ENCODE peak calls at places on chromosomes 1 and 21, in six cellular contexts. One of them, this sample, is unnamed.

GRCh38 chr1:165623624-165624023 is 7.4 kb upstream of the MGST3 start:
- DNase-seq in mesendoderm: no peak
- DNase-seq in neuronal stem cell: no peak
- DNase-seq in H1: no peak
- DNase-seq in IMR-90: no peak
- DNase-seq in mesenchymal stem cell: no peak
- DNase-seq in this sample: no peak

GRCh38 chr1:22104865-22105437 is 37.9 kb downstream of the WNT4 start:
- DNase-seq in mesendoderm: no peak
- DNase-seq in neuronal stem cell: no peak
- DNase-seq in H1: no peak
- DNase-seq in IMR-90: no peak
- DNase-seq in mesenchymal stem cell: no peak
- DNase-seq in this sample: no peak

GRCh38 chr1:234923626-234924025 is 205.0 kb downstream of the TOMM20 start:
- DNase-seq in mesendoderm: no peak
- DNase-seq in neuronal stem cell: no peak
- DNase-seq in H1: no peak
- DNase-seq in IMR-90: no peak
- DNase-seq in mesenchymal stem cell: no peak
- DNase-seq in this sample: no peak

GRCh38 chr1:66767590-66767989 is 15.3 kb downstream of the DYNLT5 start:
- DNase-seq in mesendoderm: peak
- DNase-seq in neuronal stem cell: no peak
- DNase-seq in H1: no peak
- DNase-seq in IMR-90: no peak
- DNase-seq in mesenchymal stem cell: no peak
- DNase-seq in this sample: no peak

GRCh38 chr1:100350787-100351094 is 1.6 kb upstream of the CDC14A start:
- DNase-seq in mesendoderm: no peak
- DNase-seq in neuronal stem cell: no peak
- DNase-seq in H1: no peak
- DNase-seq in IMR-90: no peak
- DNase-seq in mesenchymal stem cell: no peak
- DNase-seq in this sample: no peak

GRCh38 chr1:113399063-113399583 is 8.8 kb downstream of the MAGI3 start:
- DNase-seq in mesendoderm: no peak
- DNase-seq in neuronal stem cell: no peak
- DNase-seq in H1: no peak
- DNase-seq in IMR-90: no peak
- DNase-seq in mesenchymal stem cell: no peak
- DNase-seq in this sample: no peak

GRCh38 chr1:93036672-93037071 is 42.4 kb upstream of the MTF2 start:
- DNase-seq in mesendoderm: peak
- DNase-seq in neuronal stem cell: no peak
- DNase-seq in H1: no peak
- DNase-seq in IMR-90: no peak
- DNase-seq in mesenchymal stem cell: no peak
- DNase-seq in this sample: no peak

GRCh38 chr1:109312246-109312645 is 5.4 kb upstream of the MYBPHL start:
- DNase-seq in mesendoderm: no peak
- DNase-seq in neuronal stem cell: no peak
- DNase-seq in H1: no peak
- DNase-seq in IMR-90: no peak
- DNase-seq in mesenchymal stem cell: no peak
- DNase-seq in this sample: no peak

GRCh38 chr21:33682992-33683627 is 40.8 kb downstream of the ITSN1 start:
- DNase-seq in mesendoderm: peak
- DNase-seq in neuronal stem cell: no peak
- DNase-seq in H1: no peak
- DNase-seq in IMR-90: peak
- DNase-seq in mesenchymal stem cell: peak
- DNase-seq in this sample: peak

GRCh38 chr1:198072177-198072576 is 84.6 kb upstream of the NEK7 start:
- DNase-seq in mesendoderm: peak
- DNase-seq in neuronal stem cell: no peak
- DNase-seq in H1: no peak
- DNase-seq in IMR-90: no peak
- DNase-seq in mesenchymal stem cell: peak
- DNase-seq in this sample: no peak

GRCh38 chr1:248873993-248874671 is 15.2 kb upstream of the ZNF692 start:
- DNase-seq in mesendoderm: peak
- DNase-seq in neuronal stem cell: no peak
- DNase-seq in H1: peak
- DNase-seq in IMR-90: no peak
- DNase-seq in mesenchymal stem cell: no peak
- DNase-seq in this sample: peak

GRCh38 chr1:244284641-244285156 is 167.0 kb downstream of the ADSS2 start:
- DNase-seq in mesendoderm: no peak
- DNase-seq in neuronal stem cell: no peak
- DNase-seq in H1: no peak
- DNase-seq in IMR-90: no peak
- DNase-seq in mesenchymal stem cell: no peak
- DNase-seq in this sample: no peak

GRCh38 chr1:157101196-157101595 is 1.6 kb upstream of the ETV3L start:
- DNase-seq in mesendoderm: no peak
- DNase-seq in neuronal stem cell: no peak
- DNase-seq in H1: no peak
- DNase-seq in IMR-90: no peak
- DNase-seq in mesenchymal stem cell: no peak
- DNase-seq in this sample: no peak

GRCh38 chr1:246782120-246782900 is 58.1 kb downstream of the SCCPDH start:
- DNase-seq in mesendoderm: no peak
- DNase-seq in neuronal stem cell: no peak
- DNase-seq in H1: no peak
- DNase-seq in IMR-90: peak
- DNase-seq in mesenchymal stem cell: peak
- DNase-seq in this sample: no peak

GRCh38 chr1:40258445-40258769 is 371 bp downstream of the ZMPSTE24 start:
- DNase-seq in mesendoderm: no peak
- DNase-seq in neuronal stem cell: no peak
- DNase-seq in H1: no peak
- DNase-seq in IMR-90: peak
- DNase-seq in mesenchymal stem cell: peak
- DNase-seq in this sample: peak

GRCh38 chr1:157158967-157159366 is 20.8 kb upstream of the ETV3 start:
- DNase-seq in mesendoderm: no peak
- DNase-seq in neuronal stem cell: no peak
- DNase-seq in H1: no peak
- DNase-seq in IMR-90: no peak
- DNase-seq in mesenchymal stem cell: no peak
- DNase-seq in this sample: no peak

GRCh38 chr1:3060601-3061551 is 8.1 kb upstream of the PRDM16 start:
- DNase-seq in mesendoderm: peak
- DNase-seq in neuronal stem cell: no peak
- DNase-seq in H1: no peak
- DNase-seq in IMR-90: no peak
- DNase-seq in mesenchymal stem cell: no peak
- DNase-seq in this sample: no peak

GRCh38 chr1:112536561-112536960 is 27.8 kb downstream of the WNT2B start:
- DNase-seq in mesendoderm: no peak
- DNase-seq in neuronal stem cell: no peak
- DNase-seq in H1: no peak
- DNase-seq in IMR-90: no peak
- DNase-seq in mesenchymal stem cell: no peak
- DNase-seq in this sample: no peak

GRCh38 chr1:154182342-154183044 is 9.4 kb downstream of the TPM3 start:
- DNase-seq in mesendoderm: peak
- DNase-seq in neuronal stem cell: no peak
- DNase-seq in H1: peak
- DNase-seq in IMR-90: peak
- DNase-seq in mesenchymal stem cell: peak
- DNase-seq in this sample: peak

GRCh38 chr1:221045842-221046831 is 166.9 kb downstream of the HLX start:
- DNase-seq in mesendoderm: no peak
- DNase-seq in neuronal stem cell: no peak
- DNase-seq in H1: no peak
- DNase-seq in IMR-90: peak
- DNase-seq in mesenchymal stem cell: peak
- DNase-seq in this sample: no peak

DNA sequence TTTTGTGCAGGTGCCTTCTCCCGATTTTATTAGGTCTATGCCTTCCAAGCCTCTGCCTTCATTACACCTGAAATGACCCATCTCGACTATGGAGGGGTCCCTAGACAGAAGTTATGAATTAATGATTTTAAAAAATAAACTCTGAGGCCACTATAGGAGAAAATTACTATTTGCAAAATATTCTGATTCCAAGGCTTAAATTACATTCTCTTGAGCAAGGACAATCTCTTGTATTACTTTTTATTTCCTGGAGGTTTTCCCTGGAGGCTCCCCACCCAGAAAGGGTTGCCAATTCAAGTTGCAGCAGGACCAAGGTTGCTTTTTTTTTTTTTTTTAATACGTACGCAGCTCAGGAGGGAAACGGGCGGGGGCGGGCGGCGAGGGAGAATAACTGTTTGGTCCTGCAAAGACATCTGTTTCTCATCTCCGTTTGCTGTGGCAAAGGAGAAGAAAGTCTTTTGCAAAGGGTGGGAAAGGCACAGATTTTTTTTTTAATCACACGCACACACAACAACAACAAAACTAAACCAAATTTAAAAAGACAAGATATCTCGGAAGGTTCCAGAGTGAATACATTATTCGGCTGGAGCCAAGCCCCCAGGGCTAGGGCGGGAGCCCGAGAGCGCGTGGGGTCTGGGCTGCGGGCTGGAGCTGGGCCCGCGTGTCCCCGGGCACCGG is 611 bp upstream of the SERTAD4 start:
- DNase-seq in mesendoderm: peak
- DNase-seq in neuronal stem cell: no peak
- DNase-seq in H1: no peak
- DNase-seq in IMR-90: no peak
- DNase-seq in mesenchymal stem cell: peak
- DNase-seq in this sample: peak
- H4K8ac ChIP-seq in mesendoderm: no peak
- H4K8ac ChIP-seq in neuronal stem cell: no peak
- H4K8ac ChIP-seq in H1: no peak
- H4K8ac ChIP-seq in IMR-90: no peak
- H4K8ac ChIP-seq in mesenchymal stem cell: no peak
- H4K8ac ChIP-seq in this sample: no peak

DNA sequence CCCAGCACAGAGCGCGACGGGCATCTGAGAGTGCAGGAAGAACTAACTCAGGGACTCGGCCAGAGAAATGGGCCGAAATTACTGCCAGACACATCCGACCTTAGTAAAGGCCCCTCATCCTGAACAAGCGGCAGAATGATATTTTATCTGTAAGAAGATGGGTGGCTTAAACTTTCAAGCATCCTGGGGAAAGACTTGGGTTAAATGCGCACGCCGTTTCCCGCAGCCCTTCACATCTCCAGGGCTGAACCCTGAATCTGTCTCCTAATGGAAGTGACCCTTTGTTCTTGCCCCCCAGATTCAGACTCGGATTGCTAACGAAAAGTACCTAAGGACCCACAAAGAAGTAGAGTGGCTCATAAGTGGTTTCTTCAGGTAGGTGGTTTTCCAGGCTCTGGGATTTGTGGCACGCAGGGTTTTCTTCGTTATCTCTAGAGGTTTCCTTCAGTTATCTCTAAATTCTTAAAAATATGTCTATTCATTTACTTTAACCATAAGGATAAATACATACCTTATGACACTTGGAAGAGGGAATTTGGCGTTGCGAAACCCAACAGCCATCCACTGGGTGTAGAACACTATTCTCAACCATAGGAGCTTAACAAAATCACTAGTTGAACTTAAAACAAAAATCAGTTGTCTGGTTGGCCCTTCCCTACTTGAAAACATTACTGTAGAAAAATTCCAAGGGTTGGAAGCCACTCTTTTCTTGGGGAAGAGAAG is 627 bp downstream of the RIIAD1 start:
- DNase-seq in mesendoderm: no peak
- DNase-seq in neuronal stem cell: no peak
- DNase-seq in H1: no peak
- DNase-seq in IMR-90: peak
- DNase-seq in mesenchymal stem cell: no peak
- DNase-seq in this sample: peak
- H3K9ac ChIP-seq in mesendoderm: no peak
- H3K9ac ChIP-seq in neuronal stem cell: no peak
- H3K9ac ChIP-seq in H1: no peak
- H3K9ac ChIP-seq in IMR-90: no peak
- H3K9ac ChIP-seq in mesenchymal stem cell: peak
- H3K9ac ChIP-seq in this sample: no peak

GRCh38 chr1:16063226-16063829 is 10.1 kb downstream of the FAM131C start:
- DNase-seq in mesendoderm: no peak
- DNase-seq in neuronal stem cell: no peak
- DNase-seq in H1: no peak
- DNase-seq in IMR-90: no peak
- DNase-seq in mesenchymal stem cell: no peak
- DNase-seq in this sample: no peak

GRCh38 chr1:16063921-16064320 is 9.5 kb downstream of the FAM131C start:
- DNase-seq in mesendoderm: no peak
- DNase-seq in neuronal stem cell: no peak
- DNase-seq in H1: no peak
- DNase-seq in IMR-90: no peak
- DNase-seq in mesenchymal stem cell: no peak
- DNase-seq in this sample: no peak

GRCh38 chr1:16065197-16065576 is 8.3 kb downstream of the FAM131C start:
- DNase-seq in mesendoderm: no peak
- DNase-seq in neuronal stem cell: no peak
- DNase-seq in H1: no peak
- DNase-seq in IMR-90: no peak
- DNase-seq in mesenchymal stem cell: no peak
- DNase-seq in this sample: no peak

GRCh38 chr1:16064536-16065196 is 8.8 kb downstream of the FAM131C start:
- DNase-seq in mesendoderm: no peak
- DNase-seq in neuronal stem cell: no peak
- DNase-seq in H1: no peak
- DNase-seq in IMR-90: no peak
- DNase-seq in mesenchymal stem cell: no peak
- DNase-seq in this sample: no peak

GRCh38 chr1:16061255-16061654 is 12.2 kb downstream of the FAM131C start:
- DNase-seq in mesendoderm: no peak
- DNase-seq in neuronal stem cell: no peak
- DNase-seq in H1: no peak
- DNase-seq in IMR-90: no peak
- DNase-seq in mesenchymal stem cell: no peak
- DNase-seq in this sample: peak
- H3K4me3 ChIP-seq in mesendoderm: no peak
- H3K4me3 ChIP-seq in neuronal stem cell: no peak
- H3K4me3 ChIP-seq in H1: no peak
- H3K4me3 ChIP-seq in IMR-90: no peak
- H3K4me3 ChIP-seq in mesenchymal stem cell: no peak
- H3K4me3 ChIP-seq in this sample: no peak

GRCh38 chr1:151026460-151026859 is 9.9 kb upstream of the BNIPL start:
- DNase-seq in mesendoderm: no peak
- DNase-seq in neuronal stem cell: no peak
- DNase-seq in H1: no peak
- DNase-seq in IMR-90: no peak
- DNase-seq in mesenchymal stem cell: no peak
- DNase-seq in this sample: no peak

DNA sequence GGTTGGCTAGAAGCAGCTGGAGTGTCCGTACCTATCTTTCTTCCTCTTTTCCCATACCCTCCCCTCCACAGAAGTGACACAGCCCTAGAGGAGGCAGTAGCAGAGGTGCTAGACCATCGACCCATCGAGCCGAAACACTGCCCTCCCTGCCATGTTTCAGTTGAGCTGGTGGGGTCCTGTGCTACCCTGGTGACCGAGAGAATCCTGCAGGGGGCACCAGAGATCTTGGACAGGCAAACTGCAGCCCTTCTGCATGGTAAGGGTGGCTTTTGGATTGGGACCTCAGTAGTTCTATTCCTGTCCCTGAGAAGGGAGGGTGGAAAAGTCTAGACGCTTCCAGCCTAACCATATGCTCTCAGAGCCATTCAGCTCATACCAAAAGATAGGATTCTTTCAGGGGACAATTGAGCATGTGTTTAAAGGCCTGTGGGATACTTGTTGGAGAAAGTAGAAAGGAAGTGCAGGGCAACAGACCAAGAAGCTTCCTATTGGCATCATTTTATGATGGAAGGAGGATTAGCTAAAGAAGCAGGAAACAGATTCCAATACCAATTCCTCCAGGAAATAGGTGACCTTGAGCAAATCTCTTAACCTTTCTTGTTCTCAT is 11.7 kb upstream of the BNIPL start:
- DNase-seq in mesendoderm: peak
- DNase-seq in neuronal stem cell: peak
- DNase-seq in H1: peak
- DNase-seq in IMR-90: peak
- DNase-seq in mesenchymal stem cell: peak
- DNase-seq in this sample: peak
- H4K8ac ChIP-seq in mesendoderm: no peak
- H4K8ac ChIP-seq in neuronal stem cell: no peak
- H4K8ac ChIP-seq in H1: peak
- H4K8ac ChIP-seq in IMR-90: peak
- H4K8ac ChIP-seq in mesenchymal stem cell: no peak
- H4K8ac ChIP-seq in this sample: no peak

This sample was measured in trophoblast cell.